ENCODE peak calls at places on chromosomes 11 and 22, in five cellular contexts. E, Y, A, J and U are unnamed samples.

GRCh38 chr11:12691473-12691872 is 17.3 kb downstream of the TEAD1 start:
- DNase-seq in A (peak), J (no peak), Y (no peak), E (no peak), U (peak)

GRCh38 chr22:42294034-42294985 is 23.9 kb upstream of the TCF20 start:
- DNase-seq in Y (no peak), J (no peak), E (peak), A (peak), U (peak)

GRCh38 chr11:128881221-128881620 is 9.9 kb upstream of the KCNJ5 start:
- DNase-seq in Y (no peak), A (no peak), J (no peak), E (no peak), U (no peak)

GRCh38 chr11:93740031-93740801 is 1.1 kb downstream of the TAF1D start:
- DNase-seq in J (no peak), Y (no peak), E (no peak), A (peak), U (no peak)

GRCh38 chr22:40560551-40560950 is 76.0 kb downstream of the MRTFA start:
- DNase-seq in Y (no peak), A (peak), E (no peak), J (no peak), U (no peak)

GRCh38 chr11:63537293-63538101 is 889 bp downstream of the PLAAT4 start:
- DNase-seq in Y (peak), A (peak), E (peak), J (peak), U (no peak)

GRCh38 chr11:95647805-95648379 is 141.7 kb downstream of the FAM76B start:
- DNase-seq in E (no peak), A (no peak), J (no peak), Y (no peak), U (peak)

GRCh38 chr22:27662359-27663030 is 139.1 kb downstream of the MN1 start:
- DNase-seq in J (peak), E (peak), Y (peak), A (no peak), U (no peak)

GRCh38 chr22:28029201-28029948 is 110.3 kb upstream of the PITPNB start:
- DNase-seq in Y (no peak), A (peak), E (peak), J (no peak), U (peak)

GRCh38 chr11:119991669-119992068 is 146.2 kb downstream of the TRIM29 start:
- DNase-seq in A (no peak), E (no peak), J (no peak), Y (no peak), U (no peak)

GRCh38 chr22:21791635-21792625 is 56.3 kb upstream of the YPEL1 start:
- DNase-seq in J (no peak), Y (no peak), A (peak), E (no peak), U (no peak)

GRCh38 chr11:74641289-74641688 is 48.9 kb downstream of the POLD3 start:
- DNase-seq in A (no peak), J (no peak), E (no peak), Y (no peak), U (no peak)

GRCh38 chr22:44574057-44574456 is 76.0 kb upstream of the RTL6 start:
- DNase-seq in Y (peak), J (no peak), A (peak), E (peak), U (no peak)

GRCh38 chr11:65899356-65900124 is 648 bp downstream of the FOSL1 start:
- DNase-seq in J (no peak), Y (no peak), E (peak), A (peak), U (peak)

GRCh38 chr11:17266781-17267180 is 9.8 kb upstream of the NUCB2 start:
- DNase-seq in J (no peak), Y (no peak), E (no peak), A (no peak), U (no peak)

GRCh38 chr11:102292951-102293350 is 24.3 kb upstream of the BIRC3 start:
- DNase-seq in J (no peak), Y (no peak), E (no peak), A (no peak), U (no peak)

GRCh38 chr11:74370122-74370521 is 28.1 kb downstream of the PGM2L1 start:
- DNase-seq in Y (no peak), J (no peak), A (no peak), E (no peak), U (no peak)

GRCh38 chr11:75667831-75668507 is 869 bp downstream of the MAP6 start:
- DNase-seq in J (peak), Y (peak), A (peak), E (peak), U (no peak)

GRCh38 chr11:93622043-93622442 is 39.4 kb upstream of the CEP295 start:
- DNase-seq in E (no peak), Y (no peak), J (no peak), A (no peak), U (no peak)

GRCh38 chr11:113623114-113623513 is 83.0 kb downstream of the TMPRSS5 start:
- DNase-seq in Y (no peak), E (no peak), J (no peak), A (peak), U (no peak)

GRCh38 chr11:123742334-123742733 is 874 bp upstream of the ZNF202 start:
- DNase-seq in E (no peak), J (no peak), A (no peak), Y (no peak), U (no peak)

GRCh38 chr11:14773755-14774154 is 118.3 kb downstream of the CYP2R1 start:
- DNase-seq in A (no peak), Y (no peak), J (no peak), E (no peak), U (peak)